ENCODE peak calls at places on chromosomes 2 and 18, in six cellular contexts. J is iris pigment epithelial cell, W is HEK293T, U is breast epithelium, E is erythroblast, C is transverse colon. G is an unnamed sample.

GRCh38 chr2:207230261-207231105 is 64.7 kb upstream of the KLF7 start:
- DNase-seq in J (no peak), U (no peak), E (peak; percentile 38), W (peak; percentile 68), C (no peak), G (no peak)

GRCh38 chr2:45862843-45863242 is 211.4 kb downstream of the PRKCE start:
- DNase-seq in E (no peak), C (no peak), J (peak; percentile 2), W (no peak), U (no peak), G (no peak)

GRCh38 chr2:158578703-158579330 is 122.1 kb downstream of the PKP4 start:
- DNase-seq in U (no peak), E (no peak), C (no peak), J (no peak), W (no peak), G (no peak)

GRCh38 chr18:22322251-22322691 is 95.4 kb downstream of the CTAGE1 start:
- DNase-seq in E (no peak), C (no peak), J (peak; percentile 58), U (no peak), W (no peak), G (no peak)

GRCh38 chr2:211879323-211879722 is 659.3 kb downstream of the ERBB4 start:
- DNase-seq in E (no peak), U (no peak), C (no peak), W (no peak), J (peak; percentile 28), G (no peak)

GRCh38 chr2:48377646-48378045 is 152.3 kb upstream of the STON1 start:
- DNase-seq in E (no peak), C (no peak), U (no peak), W (no peak), J (no peak), G (no peak)

GRCh38 chr2:99066602-99067001 is 74.9 kb upstream of the C2orf15 start:
- DNase-seq in U (no peak), E (peak; percentile 52), W (peak; percentile 31), C (peak; percentile 38), J (peak; percentile 67), G (no peak)

GRCh38 chr2:12006841-12007240 is 260.4 kb downstream of the LPIN1 start:
- DNase-seq in W (no peak), U (no peak), C (no peak), E (no peak), J (peak; percentile 59), G (no peak)

GRCh38 chr2:238669581-238670340 is 178.1 kb upstream of the TWIST2 start:
- DNase-seq in E (no peak), U (no peak), J (peak; percentile 28), C (no peak), W (no peak), G (no peak)

GRCh38 chr2:233426619-233427342 is 72.5 kb downstream of the DGKD start:
- DNase-seq in E (peak; percentile 35), J (peak; percentile 99), W (no peak), U (no peak), C (no peak), G (no peak)